ENCODE peak calls at places on chromosome 1, in ten cellular contexts. S, X, Z, P, E, G, Q, I, J and H are unnamed samples.

GRCh38 chr1:51276286-51276685 is 40.2 kb downstream of the RNF11 start:
- DNase-seq in Q (no peak), Z (no peak), P (no peak), I (no peak), E (no peak), X (no peak), J (no peak), S (no peak), G (no peak), H (no peak)

GRCh38 chr1:19369396-19370090 is 57.4 kb downstream of the SLC66A1 start:
- DNase-seq in X (no peak), S (no peak), I (no peak), Q (no peak), E (no peak), Z (no peak), J (no peak), P (no peak), G (no peak), H (no peak)

GRCh38 chr1:236495359-236496120 is 28.2 kb upstream of the LGALS8 start:
- DNase-seq in J (no peak), G (no peak), E (no peak), P (no peak), I (no peak), Q (no peak), S (no peak), Z (no peak), X (no peak), H (no peak)

GRCh38 chr1:22806584-22806983 is 95.9 kb downstream of the EPHB2 start:
- DNase-seq in Q (no peak), P (no peak), I (no peak), S (no peak), E (no peak), G (no peak), X (no peak), J (no peak), Z (no peak), H (no peak)

GRCh38 chr1:109528296-109528695 is 11.4 kb upstream of the GPR61 start:
- DNase-seq in P (no peak), I (no peak), G (no peak), J (no peak), E (no peak), Q (no peak), X (no peak), Z (no peak), S (no peak), H (no peak)

GRCh38 chr1:197783510-197783948 is 8.2 kb upstream of the DENND1B start:
- DNase-seq in E (no peak), Z (no peak), I (peak; percentile 47), S (no peak), J (peak; percentile 78), Q (no peak), X (peak; percentile 32), G (peak; percentile 93), P (peak; percentile 73), H (no peak)

GRCh38 chr1:37020653-37021277 is 13.6 kb downstream of the GRIK3 start:
- DNase-seq in X (peak; percentile 7), I (no peak), P (no peak), S (no peak), G (peak; percentile 4), J (no peak), Z (no peak), Q (no peak), E (no peak), H (no peak)

GRCh38 chr1:6602669-6603423 is at the start of gene KLHL21:
- DNase-seq in X (peak; percentile 90), J (peak; percentile 86), I (peak; percentile 84), Q (peak; percentile 91), G (peak; percentile 97), E (peak; percentile 97), P (peak; percentile 86), S (peak; percentile 91), Z (peak; percentile 87), H (peak; percentile 90)

GRCh38 chr1:96710708-96711477 is 10.7 kb upstream of the PTBP2 start:
- DNase-seq in S (no peak), Q (no peak), P (peak; percentile 74), Z (no peak), I (no peak), X (no peak), E (no peak), G (peak; percentile 27), J (peak; percentile 69), H (no peak)

GRCh38 chr1:167453156-167453555 is 65.2 kb downstream of the CD247 start:
- DNase-seq in I (no peak), X (no peak), J (no peak), G (no peak), S (no peak), P (no peak), Z (no peak), Q (no peak), E (peak; percentile 4), H (no peak)

GRCh38 chr1:153615406-153615805 is 719 bp downstream of the S100A14 start:
- DNase-seq in J (no peak), E (no peak), S (no peak), X (no peak), Q (no peak), G (no peak), Z (no peak), I (no peak), P (no peak), H (no peak)

GRCh38 chr1:240399381-240399780 is 212.6 kb downstream of the GREM2 start:
- DNase-seq in E (no peak), I (no peak), J (peak; percentile 95), Q (no peak), S (no peak), X (no peak), Z (no peak), P (peak; percentile 99), G (peak; percentile 69), H (no peak)

GRCh38 chr1:8889925-8890785 is 11.7 kb upstream of the ENO1 start:
- DNase-seq in I (peak; percentile 48), S (peak; percentile 96), Z (no peak), J (peak; percentile 89), G (peak; percentile 83), X (peak; percentile 73), P (peak; percentile 93), Q (peak; percentile 89), E (peak; percentile 97), H (no peak)

GRCh38 chr1:8571200-8571984 is 246.0 kb downstream of the RERE start:
- DNase-seq in P (peak; percentile 39), Z (no peak), I (peak; percentile 17), X (no peak), J (peak; percentile 69), E (no peak), S (no peak), Q (no peak), G (peak; percentile 70), H (no peak)

GRCh38 chr1:220189750-220190347 is 82.4 kb downstream of the RAB3GAP2 start:
- DNase-seq in S (no peak), G (peak; percentile 58), I (no peak), Z (no peak), J (peak; percentile 37), Q (no peak), X (no peak), E (no peak), P (peak; percentile 18), H (no peak)

GRCh38 chr1:200917291-200917817 is 22.7 kb downstream of the INAVA start:
- DNase-seq in P (no peak), J (no peak), G (peak; percentile 32), Z (no peak), E (peak; percentile 14), Q (peak; percentile 75), S (no peak), X (no peak), I (peak; percentile 61), H (no peak)

GRCh38 chr1:230668227-230668626 is 25.9 kb downstream of the COG2 start:
- DNase-seq in S (peak; percentile 50), Z (no peak), G (no peak), Q (no peak), J (no peak), X (no peak), I (no peak), P (no peak), E (no peak), H (no peak)
- H3K36me3 ChIP-seq in S (no peaks in the 10 kb centered on the region), Z (peaks cover 8% of the 10 kb centered on the region), G (peaks cover 74% of the 10 kb centered on the region), Q (peaks cover 98% of the 10 kb centered on the region), J (peaks cover 31% of the 10 kb centered on the region), X (peaks cover 36% of the 10 kb centered on the region), I (peaks cover 4% of the 10 kb centered on the region), P (peaks cover 9% of the 10 kb centered on the region), E (peaks cover 48% of the 10 kb centered on the region), H (peaks cover 54% of the 10 kb centered on the region)

DNA sequence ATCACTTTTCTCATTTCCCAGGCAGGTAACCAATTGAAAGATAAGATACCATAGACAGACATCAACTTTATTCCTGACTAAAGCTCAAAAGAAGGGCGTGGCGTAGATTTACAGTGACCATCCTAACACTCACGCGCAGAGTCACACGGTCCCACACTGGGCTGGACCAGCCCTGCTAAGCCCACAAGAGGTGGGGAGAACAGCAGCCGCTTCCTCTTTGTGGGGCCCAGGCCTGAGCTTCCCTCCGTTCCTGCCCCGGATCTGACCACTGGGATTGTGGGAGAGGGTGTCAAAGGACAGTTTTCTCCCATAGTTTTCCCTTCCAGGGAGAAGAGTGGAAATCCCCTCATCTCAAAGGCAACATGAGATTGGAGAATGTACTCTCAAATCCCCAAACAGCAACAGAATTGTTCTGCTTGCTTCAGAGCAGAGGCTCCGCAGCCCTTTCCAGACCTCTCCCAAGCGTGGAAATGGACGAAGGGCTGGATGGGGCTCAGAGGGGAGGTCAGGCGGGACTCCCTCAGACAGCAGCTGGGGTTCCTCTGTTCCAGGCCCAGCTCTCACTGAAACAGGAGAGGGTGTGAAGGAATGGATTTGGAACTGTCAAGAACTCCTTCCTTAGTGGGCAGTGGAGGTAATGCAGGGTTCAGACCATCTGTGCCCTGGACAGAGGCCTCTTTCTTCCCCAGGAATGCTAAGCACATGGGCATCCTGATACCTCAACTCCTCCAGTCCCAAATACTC is 33.7 kb downstream of the L1TD1 start:
- DNase-seq in Q (no peak), P (no peak), S (no peak), Z (no peak), E (peak; percentile 35), X (no peak), I (no peak), J (no peak), G (no peak), H (no peak)
- H3K36me3 ChIP-seq in Q (no peaks in the 10 kb centered on the region), P (no peaks in the 10 kb centered on the region), S (no peaks in the 10 kb centered on the region), Z (no peaks in the 10 kb centered on the region), E (no peaks in the 10 kb centered on the region), X (no peaks in the 10 kb centered on the region), I (no peaks in the 10 kb centered on the region), J (no peaks in the 10 kb centered on the region), G (no peaks in the 10 kb centered on the region), H (no peaks in the 10 kb centered on the region)

GRCh38 chr1:27412502-27412901 is 20.1 kb downstream of the GPR3 start:
- DNase-seq in P (no peak), J (no peak), S (no peak), I (no peak), G (no peak), E (no peak), X (no peak), Q (no peak), Z (no peak), H (no peak)
- H3K36me3 ChIP-seq in P (peaks cover 13% of the 10 kb centered on the region), J (peaks cover 68% of the 10 kb centered on the region), S (no peaks in the 10 kb centered on the region), I (no peaks in the 10 kb centered on the region), G (peaks cover 82% of the 10 kb centered on the region), E (peaks cover 91% of the 10 kb centered on the region), X (peaks cover 7% of the 10 kb centered on the region), Q (peaks cover 94% of the 10 kb centered on the region), Z (peaks cover 20% of the 10 kb centered on the region), H (peaks cover 75% of the 10 kb centered on the region)

DNA sequence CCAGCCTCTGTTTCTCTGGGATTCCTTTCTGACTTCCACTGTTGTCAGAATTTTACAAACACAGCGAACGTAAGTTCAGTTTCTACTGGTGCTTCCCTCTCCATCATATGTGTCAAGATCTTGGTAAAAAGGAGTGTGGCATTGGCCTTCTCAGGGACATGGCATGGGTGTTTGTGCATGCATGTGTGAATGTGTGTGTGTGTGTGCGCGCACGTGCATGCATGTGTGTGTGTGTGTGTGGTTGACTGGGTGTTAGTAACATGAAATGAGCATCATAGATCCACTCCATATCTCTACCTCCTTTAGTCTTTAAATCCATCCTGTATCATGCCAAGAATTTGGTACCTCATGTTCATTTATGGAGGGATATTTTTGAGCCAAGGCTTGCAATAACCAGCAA is 411.3 kb downstream of the NPHP4 start:
- DNase-seq in S (no peak), G (no peak), E (no peak), P (no peak), Q (no peak), Z (no peak), X (no peak), J (no peak), I (no peak), H (no peak)
- H3K36me3 ChIP-seq in S (no peaks in the 10 kb centered on the region), G (no peaks in the 10 kb centered on the region), E (no peaks in the 10 kb centered on the region), P (no peaks in the 10 kb centered on the region), Q (no peaks in the 10 kb centered on the region), Z (no peaks in the 10 kb centered on the region), X (no peaks in the 10 kb centered on the region), J (no peaks in the 10 kb centered on the region), I (no peaks in the 10 kb centered on the region), H (no peaks in the 10 kb centered on the region)